ENCODE peak calls at places on chromosome 9, in six cellular contexts. F is stimulated activated CD4-positive, alpha-beta T cell treated with anti-CD3 and anti-CD28 coated beads, Interleukin-4, amount 100 ng/mL, for 24 hours; N is PC-9; O is AG08395; E is lung microvascular endothelial cell; C is HEK293T. I is an unnamed sample.

GRCh38 chr9:137301086-137301947 is 754 bp downstream of the NRARP start:
- DNase-seq in F (no peak), N (peak), O (no peak), E (peak), C (peak), I (no peak)

GRCh38 chr9:36288057-36288456 is 29.8 kb upstream of the GNE start:
- DNase-seq in F (no peak), N (no peak), O (no peak), E (no peak), C (no peak), I (no peak)

GRCh38 chr9:22107646-22108045 is 98.5 kb upstream of the CDKN2B start:
- DNase-seq in F (no peak), N (no peak), O (no peak), E (no peak), C (no peak), I (no peak)

GRCh38 chr9:131657031-131657377 is 82.9 kb downstream of the RAPGEF1 start:
- DNase-seq in F (no peak), N (no peak), O (no peak), E (no peak), C (no peak), I (no peak)

GRCh38 chr9:77449177-77450092 is 198.7 kb downstream of the GNA14 start:
- DNase-seq in F (no peak), N (peak), O (no peak), E (no peak), C (no peak), I (no peak)

GRCh38 chr9:86396412-86396811 is 42.2 kb upstream of the TUT7 start:
- DNase-seq in F (no peak), N (no peak), O (no peak), E (no peak), C (no peak), I (no peak)

GRCh38 chr9:101705135-101705661 is 33.2 kb downstream of the GRIN3A start:
- DNase-seq in F (peak), N (no peak), O (no peak), E (no peak), C (peak), I (peak)

GRCh38 chr9:6877671-6878161 is 119.9 kb downstream of the KDM4C start:
- DNase-seq in F (no peak), N (no peak), O (peak), E (no peak), C (no peak), I (no peak)

GRCh38 chr9:81211741-81212140 is 477.6 kb downstream of the TLE1 start:
- DNase-seq in F (no peak), N (no peak), O (no peak), E (no peak), C (no peak), I (no peak)

GRCh38 chr9:124006448-124007156 is 5.0 kb upstream of the LHX2 start:
- DNase-seq in F (no peak), N (no peak), O (no peak), E (no peak), C (no peak), I (peak)

GRCh38 chr9:113675475-113675941 is 200.6 kb upstream of the ZNF618 start:
- DNase-seq in F (no peak), N (no peak), O (peak), E (peak), C (no peak), I (no peak)

GRCh38 chr9:34398875-34399274 is 22.2 kb upstream of the MYORG start:
- DNase-seq in F (no peak), N (no peak), O (no peak), E (no peak), C (no peak), I (no peak)

GRCh38 chr9:34454571-34455065 is 3.8 kb downstream of the FAM219A start:
- DNase-seq in F (peak), N (peak), O (peak), E (peak), C (no peak), I (no peak)

GRCh38 chr9:85202596-85202995 is 533.1 kb downstream of the NTRK2 start:
- DNase-seq in F (no peak), N (no peak), O (no peak), E (no peak), C (no peak), I (no peak)

GRCh38 chr9:91241909-91242308 is 119.8 kb downstream of the AUH start:
- DNase-seq in F (no peak), N (no peak), O (no peak), E (no peak), C (no peak), I (no peak)

GRCh38 chr9:124671861-124672260 is 99.2 kb downstream of the NR6A1 start:
- DNase-seq in F (no peak), N (no peak), O (no peak), E (peak), C (no peak), I (no peak)

GRCh38 chr9:5712651-5713360 is 83.9 kb downstream of the RIC1 start:
- DNase-seq in F (no peak), N (no peak), O (no peak), E (no peak), C (no peak), I (no peak)

GRCh38 chr9:114033397-114034103 is 44.5 kb downstream of the AMBP start:
- DNase-seq in F (no peak), N (no peak), O (peak), E (peak), C (peak), I (no peak)

GRCh38 chr9:110115341-110115820 is 92.6 kb downstream of the C9orf152 start:
- DNase-seq in F (no peak), N (no peak), O (peak), E (no peak), C (no peak), I (no peak)

GRCh38 chr9:108742191-108742590 is 113.6 kb downstream of the ACTL7B start:
- DNase-seq in F (no peak), N (no peak), O (no peak), E (no peak), C (no peak), I (no peak)

GRCh38 chr9:74817281-74818181 is 70.2 kb downstream of the TRPM6 start:
- DNase-seq in F (no peak), N (no peak), O (no peak), E (no peak), C (no peak), I (no peak)

GRCh38 chr9:456365-456764 is 241.7 kb downstream of the DOCK8 start:
- DNase-seq in F (no peak), N (peak), O (no peak), E (peak), C (no peak), I (no peak)

GRCh38 chr9:12818431-12819000 is 43.7 kb downstream of the LURAP1L start:
- DNase-seq in F (no peak), N (no peak), O (peak), E (no peak), C (no peak), I (no peak)

GRCh38 chr9:131180454-131180853 is 55.1 kb downstream of the NUP214 start:
- DNase-seq in F (no peak), N (no peak), O (peak), E (no peak), C (no peak), I (no peak)

GRCh38 chr9:18208166-18209059 is 265.5 kb upstream of the ADAMTSL1 start:
- DNase-seq in F (no peak), N (no peak), O (peak), E (peak), C (peak), I (no peak)

GRCh38 chr9:77667151-77667550 is 19.0 kb upstream of the GNA14 start:
- DNase-seq in F (no peak), N (no peak), O (no peak), E (no peak), C (no peak), I (no peak)

GRCh38 chr9:71758785-71759184 is 9.5 kb downstream of the CEMIP2 start:
- DNase-seq in F (no peak), N (peak), O (no peak), E (peak), C (no peak), I (no peak)

GRCh38 chr9:134290603-134291451 is 35.4 kb upstream of the RXRA start:
- DNase-seq in F (no peak), N (no peak), O (no peak), E (no peak), C (no peak), I (no peak)

GRCh38 chr9:27311184-27311583 is 14.2 kb upstream of the EQTN start:
- DNase-seq in F (no peak), N (no peak), O (no peak), E (no peak), C (no peak), I (no peak)

GRCh38 chr9:14198049-14198448 is 115.9 kb downstream of the NFIB start:
- DNase-seq in F (no peak), N (no peak), O (no peak), E (no peak), C (no peak), I (no peak)

GRCh38 chr9:23483566-23483965 is 342.5 kb downstream of the ELAVL2 start:
- DNase-seq in F (no peak), N (no peak), O (no peak), E (no peak), C (no peak), I (no peak)

GRCh38 chr9:126491256-126491879 is 122.4 kb upstream of the LMX1B start:
- DNase-seq in F (peak), N (peak), O (peak), E (peak), C (peak), I (no peak)

GRCh38 chr9:129309906-129310305 is 131.8 kb upstream of the IER5L start:
- DNase-seq in F (no peak), N (no peak), O (no peak), E (no peak), C (no peak), I (no peak)

GRCh38 chr9:94802795-94803194 is 76.3 kb downstream of the AOPEP start:
- DNase-seq in F (peak), N (no peak), O (peak), E (no peak), C (no peak), I (no peak)

GRCh38 chr9:76987594-76988200 is 31.8 kb upstream of the FOXB2 start:
- DNase-seq in F (no peak), N (no peak), O (peak), E (peak), C (peak), I (no peak)

GRCh38 chr9:3628239-3628638 is 102.4 kb upstream of the RFX3 start:
- DNase-seq in F (no peak), N (no peak), O (no peak), E (no peak), C (no peak), I (no peak)

GRCh38 chr9:133578524-133579230 is 30.5 kb downstream of the FAM163B start:
- DNase-seq in F (no peak), N (no peak), O (no peak), E (no peak), C (no peak), I (no peak)

I was measured in stimulated activated naive B cell treated with anti-CD40 and anti-IgM and Interleukin-4, amounts not matched to agents 10 μg/mL and 1 μg/mL and 100 μg/mL, for 72 hours.